ENCODE peak calls at places on chromosomes 6 and 20, in five cellular contexts. R is hypothalamus, E is endothelial cell, T is HCEC 1CT, I is ELR. A is an unnamed sample.

GRCh38 chr6:88865275-88865674 is 98.1 kb downstream of the RNGTT start:
- DNase-seq in E (no peak), R (no peak), T (no peak), I (no peak), A (no peak)

GRCh38 chr6:37048851-37049734 is 43.6 kb downstream of the FGD2 start:
- DNase-seq in R (no peak), I (peak; percentile 84), T (peak; percentile 60), E (no peak), A (peak; percentile 88)

GRCh38 chr6:22145823-22146379 is 150.9 kb downstream of the PRL start:
- DNase-seq in R (peak; percentile 66), E (peak; percentile 10), T (peak; percentile 7), I (peak; percentile 7), A (no peak)

GRCh38 chr6:141467041-141467440 is 665.7 kb upstream of the GJE1 start:
- DNase-seq in R (no peak), E (no peak), T (no peak), I (no peak), A (no peak)

GRCh38 chr20:9807176-9807575 is 31.7 kb downstream of the PAK5 start:
- DNase-seq in E (no peak), I (no peak), R (no peak), T (no peak), A (no peak)

GRCh38 chr6:166952122-166952521 is 4.2 kb downstream of the RNASET2 start:
- DNase-seq in I (no peak), E (no peak), T (no peak), R (no peak), A (no peak)

GRCh38 chr6:26159417-26160273 is 72.4 kb downstream of the HFE start:
- DNase-seq in T (peak; percentile 37), R (no peak), I (peak; percentile 68), E (no peak), A (no peak)

GRCh38 chr6:16671302-16672289 is 89.7 kb downstream of the ATXN1 start:
- DNase-seq in R (no peak), T (no peak), I (no peak), E (no peak), A (no peak)

GRCh38 chr6:158006331-158006730 is 24.7 kb downstream of the SYNJ2 start:
- DNase-seq in T (no peak), I (no peak), E (no peak), R (no peak), A (no peak)

GRCh38 chr20:11267762-11268335 is 594.0 kb upstream of the JAG1 start:
- DNase-seq in T (no peak), E (no peak), R (no peak), I (no peak), A (no peak)

GRCh38 chr6:98831057-98832031 is 3.0 kb upstream of the POU3F2 start:
- DNase-seq in E (peak; percentile 23), I (no peak), R (no peak), T (no peak), A (no peak)

GRCh38 chr6:29887819-29888581 is 54.3 kb upstream of the HLA-A start:
- DNase-seq in T (peak; percentile 11), E (peak; percentile 24), I (peak; percentile 53), R (peak; percentile 23), A (peak; percentile 84)

GRCh38 chr20:47951521-47951951 is 166.3 kb upstream of the SULF2 start:
- DNase-seq in E (no peak), I (peak; percentile 14), R (no peak), T (no peak), A (no peak)

GRCh38 chr20:51350941-51351631 is 191.4 kb downstream of the NFATC2 start:
- DNase-seq in I (peak; percentile 90), E (no peak), T (peak; percentile 88), R (no peak), A (no peak)

GRCh38 chr20:31704225-31705119 is 18.2 kb downstream of the BCL2L1 start:
- DNase-seq in I (peak; percentile 83), E (peak; percentile 53), T (peak; percentile 67), R (no peak), A (no peak)

GRCh38 chr6:82568290-82568993 is 204.8 kb downstream of the TPBG start:
- DNase-seq in R (no peak), E (no peak), T (no peak), I (no peak), A (no peak)

GRCh38 chr6:26054937-26055669 is 32.1 kb upstream of the HFE start:
- DNase-seq in E (peak; percentile 77), T (peak; percentile 96), I (peak; percentile 98), R (peak; percentile 67), A (peak; percentile 82)

GRCh38 chr20:63686492-63687321 is 9.7 kb upstream of the TNFRSF6B start:
- DNase-seq in I (peak; percentile 95), R (no peak), E (no peak), T (peak; percentile 83), A (peak; percentile 41)

GRCh38 chr20:50186151-50186885 is 4.3 kb upstream of the CEBPB start:
- DNase-seq in R (peak; percentile 62), E (peak; percentile 97), T (peak; percentile 68), I (peak; percentile 92), A (peak; percentile 96)

GRCh38 chr6:151490996-151491395 is 2.8 kb upstream of the CCDC170 start:
- DNase-seq in I (no peak), T (no peak), E (no peak), R (no peak), A (no peak)

GRCh38 chr6:132122871-132123270 is 171.7 kb upstream of the CCN2 start:
- DNase-seq in R (no peak), T (peak; percentile 85), I (no peak), E (no peak), A (no peak)

GRCh38 chr6:14665827-14666724 is 548.5 kb downstream of the CD83 start:
- DNase-seq in E (no peak), I (peak; percentile 100), R (no peak), T (peak; percentile 98), A (no peak)

GRCh38 chr6:118565317-118565960 is 17.3 kb downstream of the PLN start:
- DNase-seq in R (no peak), I (peak; percentile 41), E (no peak), T (no peak), A (no peak)

GRCh38 chr6:78192057-78192456 is 539.2 kb downstream of the MEI4 start:
- DNase-seq in I (no peak), R (no peak), T (no peak), E (no peak), A (no peak)

GRCh38 chr6:92770540-92770939 is 648.8 kb downstream of the EPHA7 start:
- DNase-seq in E (no peak), I (no peak), T (no peak), R (no peak), A (no peak)

GRCh38 chr20:38893485-38894090 is 32.6 kb upstream of the FAM83D start:
- DNase-seq in I (peak; percentile 67), R (peak; percentile 76), T (peak; percentile 8), E (peak; percentile 81), A (no peak)

GRCh38 chr20:57387945-57388351 is 3.2 kb upstream of the RBM38 start:
- DNase-seq in R (no peak), I (no peak), T (no peak), E (no peak), A (no peak)

GRCh38 chr6:158457616-158458278 is 102.1 kb upstream of the TMEM181 start:
- DNase-seq in E (no peak), T (peak; percentile 54), R (no peak), I (peak; percentile 69), A (no peak)

GRCh38 chr6:118594877-118595276 is 46.8 kb downstream of the PLN start:
- DNase-seq in T (no peak), I (no peak), E (no peak), R (no peak), A (no peak)

GRCh38 chr6:83311231-83311630 is 118.1 kb downstream of the RWDD2A start:
- DNase-seq in T (peak; percentile 43), E (no peak), R (no peak), I (peak; percentile 15), A (no peak)

GRCh38 chr6:41602422-41602743 is 35.9 kb upstream of the MDFI start:
- DNase-seq in T (no peak), E (no peak), R (no peak), I (no peak), A (no peak)

GRCh38 chr6:65566117-65566516 is 140.9 kb downstream of the EYS start:
- DNase-seq in E (no peak), T (no peak), R (no peak), I (no peak), A (no peak)

GRCh38 chr6:3872370-3872854 is 23.2 kb downstream of the FAM50B start:
- DNase-seq in R (no peak), I (no peak), E (no peak), T (no peak), A (no peak)

GRCh38 chr6:3873051-3873450 is 23.9 kb downstream of the FAM50B start:
- DNase-seq in T (no peak), I (no peak), E (no peak), R (no peak), A (no peak)

GRCh38 chr20:49694450-49695071 is 19.1 kb downstream of the B4GALT5 start:
- DNase-seq in I (peak; percentile 65), T (no peak), R (no peak), E (peak; percentile 18), A (no peak)

GRCh38 chr6:5116243-5116991 is 31.3 kb downstream of the PPP1R3G start:
- DNase-seq in T (no peak), R (no peak), I (no peak), E (no peak), A (no peak)

GRCh38 chr6:46626228-46626909 is 26.2 kb downstream of the CYP39A1 start:
- DNase-seq in R (no peak), E (peak; percentile 10), T (peak; percentile 31), I (peak; percentile 62), A (no peak)

GRCh38 chr6:26044140-26045045 is 42.8 kb upstream of the HFE start:
- DNase-seq in T (peak; percentile 70), R (no peak), E (no peak), I (peak; percentile 72), A (peak; percentile 81)

GRCh38 chr6:349491-349921 is 42.0 kb upstream of the IRF4 start:
- DNase-seq in T (no peak), E (no peak), I (no peak), R (no peak), A (no peak)

GRCh38 chr6:106560966-106561740 is 68.1 kb downstream of the RTN4IP1 start:
- DNase-seq in R (no peak), E (no peak), T (peak; percentile 83), I (peak; percentile 62), A (no peak)